ENCODE peak calls at places on chromosomes 6 and 20, in ten cellular contexts. Z is right lobe of liver, Y is glutamatergic neuron, V is GM12865, E is left ventricle myocardium inferior, U is uterus, L is AG09319, B is lower lobe of right lung, G is NB4, Q is lung. X is an unnamed sample.

GRCh38 chr20:8434326-8434876 is 302.3 kb downstream of the PLCB1 start:
- DNase-seq in Y (no peak), Z (no peak), V (no peak), Q (no peak), B (no peak), E (no peak), L (no peak), G (peak), U (no peak), X (no peak)

GRCh38 chr6:134732761-134733160 is 217.1 kb downstream of the ALDH8A1 start:
- DNase-seq in G (no peak), E (no peak), U (no peak), Y (no peak), B (no peak), L (no peak), Q (no peak), Z (no peak), V (no peak), X (no peak)

GRCh38 chr6:154874684-154875594 is 120.2 kb upstream of the TIAM2 start:
- DNase-seq in U (no peak), E (no peak), Y (no peak), B (no peak), Z (no peak), G (no peak), Q (no peak), L (no peak), V (no peak), X (no peak)

GRCh38 chr6:44441091-44441855 is 53.8 kb downstream of the CDC5L start:
- DNase-seq in Y (no peak), G (no peak), B (no peak), L (no peak), V (no peak), U (no peak), E (no peak), Z (no peak), Q (no peak), X (no peak)

GRCh38 chr6:78916411-78916810 is 49.1 kb downstream of the IRAK1BP1 start:
- DNase-seq in U (no peak), B (no peak), L (no peak), Y (no peak), V (no peak), Q (no peak), Z (no peak), G (no peak), E (no peak), X (no peak)

GRCh38 chr6:92559611-92560010 is 859.7 kb downstream of the EPHA7 start:
- DNase-seq in Z (no peak), G (peak), B (no peak), U (no peak), L (no peak), Q (no peak), V (no peak), Y (no peak), E (no peak), X (no peak)

GRCh38 chr6:54267798-54268197 is 40.4 kb upstream of the TINAG start:
- DNase-seq in E (no peak), B (no peak), L (no peak), Q (peak), G (peak), Z (no peak), V (peak), Y (peak), U (no peak), X (no peak)

GRCh38 chr6:113428702-113429101 is 428.4 kb upstream of the MARCKS start:
- DNase-seq in Z (no peak), Q (no peak), V (no peak), Y (no peak), U (no peak), E (no peak), B (no peak), G (peak), L (no peak), X (no peak)

GRCh38 chr20:25082498-25082873 is 545 bp upstream of the VSX1 start:
- DNase-seq in B (no peak), V (no peak), U (no peak), Q (no peak), Y (no peak), E (no peak), G (no peak), Z (no peak), L (no peak), X (no peak)

GRCh38 chr6:99031957-99032356 is 84.2 kb upstream of the FBXL4 start:
- DNase-seq in Y (no peak), G (no peak), E (no peak), Z (no peak), Q (no peak), L (no peak), V (no peak), B (no peak), U (no peak), X (no peak)

GRCh38 chr6:163438940-163439335 is 24.4 kb downstream of the QKI start:
- DNase-seq in V (peak), B (peak), Z (peak), E (peak), G (peak), U (no peak), Y (peak), L (no peak), Q (no peak), X (no peak)

GRCh38 chr20:12554416-12554815 is 454.4 kb upstream of the SPTLC3 start:
- DNase-seq in V (no peak), L (no peak), Y (no peak), Q (no peak), U (no peak), G (no peak), E (no peak), Z (no peak), B (no peak), X (no peak)

GRCh38 chr6:149852180-149852579 is 12.0 kb downstream of the LRP11 start:
- DNase-seq in Z (no peak), Y (no peak), U (no peak), L (no peak), V (peak), B (peak), G (peak), E (no peak), Q (peak), X (no peak)

GRCh38 chr6:82878812-82879211 is 186.8 kb downstream of the UBE3D start:
- DNase-seq in E (no peak), V (no peak), G (no peak), Z (no peak), Y (no peak), B (no peak), U (no peak), L (no peak), Q (no peak), X (no peak)

GRCh38 chr6:85920782-85921181 is 278.1 kb upstream of the SYNCRIP start:
- DNase-seq in Z (no peak), E (peak), V (no peak), B (no peak), Y (no peak), G (no peak), L (no peak), Q (peak), U (no peak), X (no peak)

GRCh38 chr6:98566126-98566525 is 268.2 kb upstream of the POU3F2 start:
- DNase-seq in E (no peak), U (no peak), Y (no peak), V (no peak), L (no peak), G (no peak), Z (no peak), B (no peak), Q (no peak), X (no peak)

GRCh38 chr6:161166677-161167076 is 107.2 kb downstream of the AGPAT4 start:
- DNase-seq in G (no peak), E (no peak), U (no peak), L (no peak), Q (no peak), B (no peak), Z (no peak), V (no peak), Y (no peak), X (no peak)

GRCh38 chr6:64691069-64691468 is 1016.0 kb downstream of the EYS start:
- DNase-seq in B (no peak), L (no peak), Q (no peak), U (no peak), G (no peak), E (no peak), V (no peak), Y (no peak), Z (no peak), X (no peak)

GRCh38 chr20:22216984-22217383 is 367.4 kb downstream of the FOXA2 start:
- DNase-seq in E (no peak), B (no peak), L (no peak), Z (no peak), U (no peak), Q (no peak), G (no peak), V (no peak), Y (no peak), X (no peak)

GRCh38 chr6:72783667-72784066 is 161.8 kb downstream of the KCNQ5 start:
- DNase-seq in E (no peak), Y (no peak), Z (no peak), L (peak), G (no peak), Q (no peak), B (no peak), U (no peak), V (no peak), X (no peak)

GRCh38 chr6:82750570-82750969 is 315.1 kb downstream of the UBE3D start:
- DNase-seq in E (no peak), L (peak), Z (no peak), G (no peak), Y (no peak), V (no peak), U (no peak), Q (no peak), B (no peak), X (no peak)

GRCh38 chr6:150417899-150418824 is 49.4 kb downstream of the IYD start:
- DNase-seq in G (peak), L (peak), U (no peak), E (no peak), Q (no peak), Z (no peak), Y (no peak), B (no peak), V (peak), X (no peak)

GRCh38 chr6:40962241-40962640 is 76.8 kb downstream of the UNC5CL start:
- DNase-seq in L (peak), Z (no peak), E (no peak), G (peak), Q (no peak), Y (no peak), V (peak), B (no peak), U (no peak), X (no peak)

GRCh38 chr6:73854998-73855718 is 159.2 kb downstream of the CD109 start:
- DNase-seq in G (peak), L (peak), E (no peak), Y (no peak), U (no peak), Q (no peak), Z (no peak), B (no peak), V (peak), X (no peak)

GRCh38 chr20:60249436-60249835 is 291.2 kb downstream of the CDH26 start:
- DNase-seq in E (no peak), Z (no peak), V (no peak), Y (no peak), Q (no peak), L (peak), G (no peak), B (no peak), U (no peak), X (no peak)

GRCh38 chr20:48238326-48238725 is 453.0 kb upstream of the SULF2 start:
- DNase-seq in G (no peak), Y (no peak), Z (no peak), V (no peak), E (no peak), L (no peak), B (peak), U (no peak), Q (no peak), X (no peak)

GRCh38 chr20:1173698-1174097 is 11.1 kb downstream of the TMEM74B start:
- DNase-seq in Y (no peak), B (no peak), G (no peak), Q (no peak), V (no peak), U (no peak), L (no peak), E (no peak), Z (no peak), X (no peak)

GRCh38 chr6:19812512-19813119 is 24.6 kb upstream of the ID4 start:
- DNase-seq in E (no peak), Z (no peak), Q (no peak), G (peak), V (peak), L (no peak), B (no peak), U (no peak), Y (no peak), X (no peak)

DNA sequence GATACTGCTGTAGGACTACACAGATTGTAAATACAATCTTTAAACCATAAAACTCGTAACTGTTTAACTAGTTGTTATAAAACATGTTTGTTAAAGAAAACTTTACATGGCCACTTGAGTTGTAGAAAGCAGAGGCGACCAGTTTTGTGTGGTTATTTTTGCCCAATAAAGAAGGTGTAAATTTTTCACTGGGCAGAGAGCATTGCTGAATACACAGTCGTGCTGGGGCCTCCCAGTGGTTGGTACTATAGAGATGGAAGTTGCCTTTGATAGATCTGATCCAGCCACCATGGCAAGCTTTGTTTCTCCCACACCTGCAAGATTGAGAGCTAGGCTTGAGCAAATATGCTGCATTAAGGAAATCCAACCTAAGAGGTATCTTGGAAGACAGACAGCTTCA is 34.0 kb upstream of the YWHAB start:
- DNase-seq in V (no peak), U (no peak), Q (no peak), E (no peak), Y (no peak), B (no peak), G (no peak), Z (no peak), L (no peak), X (no peak)
- TF ChIP-seq CTCF in V (no peak), U (no peak), Q (no peak), E (no peak), Y (no peak), B (no peak), G (no peak), Z (no peak), L (no peak), X (no peak)

GRCh38 chr6:55290736-55291135 is 36.5 kb upstream of the GFRAL start:
- DNase-seq in Y (no peak), L (no peak), Q (no peak), G (no peak), E (no peak), V (no peak), U (no peak), Z (no peak), B (no peak), X (no peak)

DNA sequence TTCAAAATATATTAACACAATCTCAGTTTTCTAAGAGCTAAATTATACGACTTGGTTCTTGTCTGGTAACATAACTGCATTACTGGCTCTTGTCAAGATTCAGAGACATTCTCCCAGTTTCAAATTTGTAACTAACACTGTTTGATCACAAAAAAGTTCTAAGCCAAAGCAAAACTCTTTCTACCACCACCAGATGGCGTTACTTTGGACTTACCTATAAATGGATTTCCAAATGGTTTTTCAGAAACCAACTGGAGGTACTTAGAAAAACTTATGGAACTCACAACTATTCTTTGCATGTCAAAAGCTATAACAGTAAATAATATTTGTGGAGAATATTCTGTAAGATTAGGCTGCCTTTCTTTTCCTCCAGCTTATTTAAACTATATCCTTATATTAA is 34.2 kb upstream of the GFRAL start:
- DNase-seq in E (no peak), U (no peak), G (peak), B (no peak), Q (no peak), Z (no peak), V (peak), L (no peak), Y (no peak), X (no peak)
- TF ChIP-seq CTCF in E (peak), U (no peak), G (peak), B (peak), Q (no peak), Z (peak), V (peak), L (peak), Y (peak), X (peak)

GRCh38 chr6:27630727-27631613 is 158.1 kb upstream of the ZNF184 start:
- DNase-seq in Y (peak), U (no peak), G (no peak), B (no peak), E (no peak), Q (no peak), L (no peak), Z (no peak), V (peak), X (no peak)
- TF ChIP-seq CTCF in Y (no peak), U (no peak), G (no peak), B (no peak), E (no peak), Q (no peak), L (no peak), Z (no peak), V (no peak), X (peak)

GRCh38 chr6:108524528-108525218 is 36.0 kb upstream of the FOXO3 start:
- DNase-seq in B (no peak), Y (no peak), G (no peak), U (no peak), L (no peak), Q (no peak), Z (no peak), V (no peak), E (no peak), X (no peak)

GRCh38 chr6:108523697-108524096 is 37.0 kb upstream of the FOXO3 start:
- DNase-seq in U (no peak), Q (no peak), Y (no peak), G (no peak), B (no peak), V (no peak), L (no peak), Z (no peak), E (no peak), X (no peak)

GRCh38 chr6:108521616-108522107 is 39.1 kb upstream of the FOXO3 start:
- DNase-seq in B (no peak), L (no peak), G (no peak), U (no peak), Z (no peak), V (no peak), E (no peak), Q (no peak), Y (no peak), X (no peak)

DNA sequence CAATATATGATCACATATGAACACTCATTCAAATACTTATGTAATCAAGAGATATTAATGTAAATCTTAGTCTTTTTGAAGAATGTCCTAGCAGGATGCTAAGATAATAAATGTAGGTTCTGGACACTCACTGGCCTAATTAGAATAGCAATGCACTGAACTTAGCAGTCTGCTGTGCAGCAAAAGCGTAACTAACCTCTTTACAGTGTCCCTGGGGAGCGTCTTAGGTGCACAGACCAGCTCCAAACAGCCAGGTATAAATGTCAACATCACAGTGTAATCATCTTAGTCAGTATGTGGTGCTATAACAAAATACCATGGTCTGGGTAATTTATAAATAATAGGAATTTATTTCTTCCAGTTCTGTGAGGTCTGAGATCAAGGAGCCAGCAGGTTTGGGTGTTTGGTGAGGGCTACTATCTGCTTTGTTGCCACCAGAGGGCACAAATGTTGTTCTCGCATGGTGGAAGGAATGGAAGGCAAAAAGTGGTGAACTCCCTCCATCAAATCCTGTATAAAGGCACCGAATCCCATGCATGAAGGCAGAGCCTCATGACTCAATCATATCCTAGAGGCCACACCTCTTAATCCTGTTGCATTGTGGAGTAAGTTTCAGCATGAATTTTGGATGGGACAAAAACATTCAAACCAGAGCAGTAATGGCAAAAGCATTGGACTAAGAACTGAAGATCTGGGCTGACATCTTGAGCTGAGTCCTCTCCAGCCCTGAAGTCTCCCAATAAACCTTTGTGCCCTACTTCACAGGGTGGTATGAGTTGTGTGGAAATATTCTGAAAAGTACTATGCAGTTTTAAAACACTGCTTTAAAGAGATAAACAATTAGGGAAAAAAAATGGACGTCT is 41.8 kb upstream of the FOXO3 start:
- DNase-seq in L (no peak), U (no peak), G (peak), E (no peak), B (no peak), Y (peak), V (peak), Z (no peak), Q (no peak), X (no peak)
- TF ChIP-seq CTCF in L (peak), U (no peak), G (peak), E (peak), B (peak), Y (peak), V (peak), Z (peak), Q (no peak), X (peak)

DNA sequence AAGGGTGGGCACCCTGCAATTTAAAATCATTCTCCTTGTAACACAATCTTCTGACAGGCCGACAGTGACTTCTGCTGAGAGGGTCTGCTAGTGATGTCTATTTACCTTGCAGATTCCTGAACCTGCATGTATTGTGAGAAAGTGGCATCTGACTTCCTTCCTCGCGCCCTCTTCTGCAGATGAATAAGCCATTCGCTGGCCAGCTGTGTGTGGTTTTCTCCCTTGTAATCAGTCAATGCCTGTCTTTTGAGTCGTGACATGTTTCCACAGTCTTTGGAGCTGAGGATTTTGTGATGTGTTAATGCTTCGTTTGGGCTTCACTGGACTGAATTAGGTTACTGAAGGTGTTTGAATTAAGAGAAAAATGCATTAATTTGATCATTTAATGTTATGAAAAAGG is 125.3 kb downstream of the GRM1 start:
- DNase-seq in G (no peak), Z (no peak), Q (no peak), B (no peak), Y (no peak), V (peak), L (no peak), E (no peak), U (no peak), X (no peak)
- TF ChIP-seq CTCF in G (no peak), Z (no peak), Q (no peak), B (no peak), Y (no peak), V (no peak), L (no peak), E (no peak), U (no peak), X (no peak)

GRCh38 chr6:29649701-29650673 is 6.9 kb upstream of the MOG start:
- DNase-seq in G (peak), Y (peak), U (peak), Q (peak), E (peak), V (peak), Z (peak), B (peak), L (peak), X (peak)
- TF ChIP-seq CTCF in G (peak), Y (peak), U (peak), Q (peak), E (peak), V (peak), Z (peak), B (peak), L (peak), X (peak)